ENCODE peak calls at places on chromosomes 4 and X, in four cellular contexts. One of them, this sample, is unnamed.

GRCh38 chrX:121433289-121433688 is 385.9 kb downstream of the GLUD2 start:
- DNase-seq in upper lobe of left lung: no peak
- DNase-seq in kidney epithelial cell: no peak
- DNase-seq in tibial nerve: no peak
- DNase-seq in this sample: no peak

GRCh38 chr4:74822603-74823002 is 28.3 kb upstream of the BTC start:
- DNase-seq in upper lobe of left lung: no peak
- DNase-seq in kidney epithelial cell: no peak
- DNase-seq in tibial nerve: no peak
- DNase-seq in this sample: no peak

GRCh38 chr4:33386761-33387160 is 2666.6 kb downstream of the PCDH7 start:
- DNase-seq in upper lobe of left lung: no peak
- DNase-seq in kidney epithelial cell: no peak
- DNase-seq in tibial nerve: no peak
- DNase-seq in this sample: no peak

GRCh38 chr4:85603437-85604336 is 128.7 kb downstream of the ARHGAP24 start:
- DNase-seq in upper lobe of left lung: no peak
- DNase-seq in kidney epithelial cell: no peak
- DNase-seq in tibial nerve: no peak
- DNase-seq in this sample: no peak

GRCh38 chr4:169270810-169271691 is at the start of gene SH3RF1:
- DNase-seq in upper lobe of left lung: peak
- DNase-seq in kidney epithelial cell: no peak
- DNase-seq in tibial nerve: peak
- DNase-seq in this sample: peak

GRCh38 chr4:147019061-147019460 is 73.4 kb upstream of the TTC29 start:
- DNase-seq in upper lobe of left lung: peak
- DNase-seq in kidney epithelial cell: peak
- DNase-seq in tibial nerve: peak
- DNase-seq in this sample: no peak

GRCh38 chrX:133335027-133335426 is 80.3 kb downstream of the GPC4 start:
- DNase-seq in upper lobe of left lung: no peak
- DNase-seq in kidney epithelial cell: no peak
- DNase-seq in tibial nerve: peak
- DNase-seq in this sample: no peak

GRCh38 chr4:15718465-15718864 is 15.6 kb downstream of the BST1 start:
- DNase-seq in upper lobe of left lung: no peak
- DNase-seq in kidney epithelial cell: no peak
- DNase-seq in tibial nerve: no peak
- DNase-seq in this sample: no peak

GRCh38 chrX:103607385-103608304 is at the start of gene TCEAL3:
- DNase-seq in upper lobe of left lung: peak
- DNase-seq in kidney epithelial cell: no peak
- DNase-seq in tibial nerve: peak
- DNase-seq in this sample: no peak

GRCh38 chr4:140839888-140840790 is 84.0 kb upstream of the TBC1D9 start:
- DNase-seq in upper lobe of left lung: no peak
- DNase-seq in kidney epithelial cell: no peak
- DNase-seq in tibial nerve: no peak
- DNase-seq in this sample: no peak

GRCh38 chr4:167555338-167556022 is 321.2 kb upstream of the SPOCK3 start:
- DNase-seq in upper lobe of left lung: no peak
- DNase-seq in kidney epithelial cell: peak
- DNase-seq in tibial nerve: no peak
- DNase-seq in this sample: no peak
- TF ChIP-seq CTCF in upper lobe of left lung: no peak
- TF ChIP-seq CTCF in kidney epithelial cell: no peak
- TF ChIP-seq CTCF in tibial nerve: no peak
- TF ChIP-seq CTCF in this sample: no peak

GRCh38 chr4:121072080-121072835 is at the start of gene NDNF:
- DNase-seq in upper lobe of left lung: peak
- DNase-seq in kidney epithelial cell: no peak
- DNase-seq in tibial nerve: peak
- DNase-seq in this sample: peak

GRCh38 chr4:121070696-121071639 is 1.4 kb downstream of the NDNF start:
- DNase-seq in upper lobe of left lung: peak
- DNase-seq in kidney epithelial cell: no peak
- DNase-seq in tibial nerve: no peak
- DNase-seq in this sample: peak

GRCh38 chr4:121071640-121072037 is 696 bp downstream of the NDNF start:
- DNase-seq in upper lobe of left lung: no peak
- DNase-seq in kidney epithelial cell: no peak
- DNase-seq in tibial nerve: no peak
- DNase-seq in this sample: no peak

GRCh38 chr4:121072836-121073362 is 564 bp upstream of the NDNF start:
- DNase-seq in upper lobe of left lung: peak
- DNase-seq in kidney epithelial cell: no peak
- DNase-seq in tibial nerve: no peak
- DNase-seq in this sample: peak

DNA sequence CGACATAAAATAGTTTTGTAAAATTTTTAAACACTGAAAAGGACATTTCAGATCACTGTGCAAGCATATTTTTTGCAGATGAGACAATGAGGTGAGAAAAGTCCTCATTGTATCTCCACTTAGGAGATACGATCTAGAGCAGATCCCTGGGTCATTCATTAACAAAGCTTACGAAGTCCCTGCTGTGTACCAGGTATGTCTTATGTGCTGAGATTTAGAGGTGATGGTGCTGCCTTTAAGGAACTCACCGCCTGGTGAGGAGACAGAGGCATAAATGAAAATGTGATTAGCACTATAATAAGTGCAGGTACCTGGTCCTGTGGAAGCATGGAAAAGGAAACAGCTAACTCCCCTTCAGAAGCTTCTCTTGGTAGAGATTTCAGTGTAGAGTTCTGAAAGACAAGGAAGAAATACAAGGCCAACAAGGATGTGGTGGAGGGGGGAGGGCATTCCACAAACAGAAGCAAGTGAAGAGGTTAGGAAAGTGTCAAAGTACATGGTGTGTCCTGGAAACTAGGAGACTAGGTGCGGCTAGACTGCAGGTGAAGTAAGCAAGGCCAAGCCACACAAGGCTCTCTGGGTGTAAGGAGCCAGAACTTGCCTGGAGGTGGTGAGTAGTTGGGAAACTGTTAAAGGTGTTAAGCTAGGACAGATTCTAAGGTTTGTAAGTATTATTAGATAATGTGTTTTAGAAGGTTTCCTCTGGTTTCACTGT is 1.5 kb upstream of the NDNF start:
- DNase-seq in upper lobe of left lung: peak
- DNase-seq in kidney epithelial cell: no peak
- DNase-seq in tibial nerve: no peak
- DNase-seq in this sample: no peak
- TF ChIP-seq CTCF in upper lobe of left lung: no peak
- TF ChIP-seq CTCF in kidney epithelial cell: no peak
- TF ChIP-seq CTCF in tibial nerve: no peak
- TF ChIP-seq CTCF in this sample: no peak

DNA sequence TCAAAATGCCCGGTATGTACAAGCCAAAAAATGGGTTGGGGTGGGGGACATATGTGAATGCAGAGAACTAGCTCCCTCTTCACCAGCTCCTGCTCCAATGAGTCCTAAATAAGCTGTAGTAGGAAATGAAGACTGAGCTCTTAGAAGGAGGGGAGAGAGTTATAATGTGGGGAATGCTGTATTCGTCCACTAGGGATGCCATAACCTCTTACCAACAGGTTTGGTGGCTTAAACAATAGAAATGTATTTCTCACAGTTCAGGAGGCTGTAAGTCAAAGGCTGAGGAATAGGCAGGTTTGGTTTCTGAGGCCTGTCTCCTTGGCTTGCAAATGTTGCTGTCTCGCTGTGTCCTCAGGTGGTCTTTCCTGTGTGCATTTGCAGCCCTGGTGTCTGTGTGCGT is 4.4 kb upstream of the INPP4B start:
- DNase-seq in upper lobe of left lung: no peak
- DNase-seq in kidney epithelial cell: no peak
- DNase-seq in tibial nerve: no peak
- DNase-seq in this sample: no peak
- TF ChIP-seq CTCF in upper lobe of left lung: no peak
- TF ChIP-seq CTCF in kidney epithelial cell: peak
- TF ChIP-seq CTCF in tibial nerve: peak
- TF ChIP-seq CTCF in this sample: peak

GRCh38 chrX:150683536-150684146 is 9.6 kb upstream of the MTMR1 start:
- DNase-seq in upper lobe of left lung: no peak
- DNase-seq in kidney epithelial cell: no peak
- DNase-seq in tibial nerve: no peak
- DNase-seq in this sample: no peak
- TF ChIP-seq CTCF in upper lobe of left lung: peak
- TF ChIP-seq CTCF in kidney epithelial cell: peak
- TF ChIP-seq CTCF in tibial nerve: peak
- TF ChIP-seq CTCF in this sample: peak

DNA sequence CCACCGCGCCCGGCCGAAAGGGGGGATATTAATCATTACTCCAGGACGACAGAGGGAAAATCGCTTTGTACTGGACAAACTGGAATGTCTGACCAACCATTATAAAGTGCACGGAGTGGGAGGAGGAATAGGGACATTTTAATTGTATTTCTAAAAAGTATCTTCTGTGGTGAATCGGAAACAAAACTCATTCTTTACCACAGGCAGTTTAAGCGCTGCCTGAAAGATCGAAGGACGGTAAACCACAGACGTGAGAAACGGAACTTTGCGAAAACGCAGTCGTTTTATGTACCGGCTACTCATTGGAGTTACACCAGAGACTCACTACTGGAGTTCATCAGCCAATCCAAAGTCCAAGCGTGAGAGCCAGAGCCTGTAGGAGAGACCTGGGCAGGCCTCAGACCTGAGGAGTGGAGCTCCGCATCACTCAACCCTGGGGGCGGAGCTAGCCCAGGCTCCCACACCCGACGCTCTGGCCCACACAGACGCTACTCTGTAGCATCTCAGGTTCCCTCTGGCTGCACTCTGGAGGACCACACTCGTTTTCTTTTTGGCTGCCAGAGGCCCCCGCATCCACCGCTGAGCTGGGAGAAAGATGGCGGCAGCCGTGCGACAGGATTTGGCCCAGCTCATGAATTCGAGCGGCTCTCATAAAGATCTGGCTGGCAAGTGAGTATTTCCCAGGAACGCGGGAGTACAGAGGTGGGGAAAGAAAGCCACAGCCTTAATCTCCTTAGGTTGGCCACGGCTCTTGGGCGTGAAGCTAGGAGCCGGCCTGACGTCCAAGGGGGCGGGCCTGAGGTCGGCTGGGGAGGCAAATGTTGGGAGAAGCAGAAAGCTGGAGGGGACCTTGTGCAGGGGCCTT is at the start of gene COPS4:
- DNase-seq in upper lobe of left lung: peak
- DNase-seq in kidney epithelial cell: peak
- DNase-seq in tibial nerve: peak
- DNase-seq in this sample: peak
- TF ChIP-seq CTCF in upper lobe of left lung: peak
- TF ChIP-seq CTCF in kidney epithelial cell: peak
- TF ChIP-seq CTCF in tibial nerve: peak
- TF ChIP-seq CTCF in this sample: peak